ENCODE peak calls at places on chromosomes 4 and X, in nine cellular contexts. V, E, O, D, H, K, L, W and S are unnamed samples.
A peak's percentile ranks its signal among the peaks of the same experiment; 100 is the strongest.

GRCh38 chrX:119190251-119190651 is 45.8 kb upstream of the PGRMC1 start:
- DNase-seq in V (peak; percentile 40), E (no peak), O (no peak), D (no peak), H (no peak), K (peak; percentile 18), L (no peak), W (no peak), S (no peak)

GRCh38 chr4:56148428-56148827 is 199.7 kb downstream of the CEP135 start:
- DNase-seq in V (peak; percentile 10), E (no peak), O (no peak), D (no peak), H (no peak), K (no peak), L (no peak), W (no peak), S (no peak)

GRCh38 chr4:1940566-1940965 is 68.2 kb downstream of the NELFA start:
- DNase-seq in V (no peak), E (no peak), O (no peak), D (no peak), H (no peak), K (no peak), L (no peak), W (no peak), S (no peak)

GRCh38 chrX:72081605-72082320 is 50.0 kb downstream of the RTL5 start:
- DNase-seq in V (no peak), E (no peak), O (no peak), D (no peak), H (no peak), K (no peak), L (no peak), W (no peak), S (no peak)

GRCh38 chrX:71919436-71919835 is 8.8 kb downstream of the NHSL2 start:
- DNase-seq in V (no peak), E (no peak), O (peak; percentile 19), D (no peak), H (no peak), K (no peak), L (no peak), W (no peak), S (no peak)

GRCh38 chr4:93416337-93417102 is 412.0 kb upstream of the ATOH1 start:
- DNase-seq in V (no peak), E (no peak), O (peak; percentile 11), D (no peak), H (peak; percentile 23), K (no peak), L (no peak), W (peak; percentile 17), S (no peak)

GRCh38 chr4:173146456-173146855 is 22.2 kb upstream of the GALNT7 start:
- DNase-seq in V (peak; percentile 28), E (no peak), O (no peak), D (no peak), H (no peak), K (no peak), L (no peak), W (no peak), S (no peak)

GRCh38 chr4:14977836-14978235 is 24.4 kb upstream of the CPEB2 start:
- DNase-seq in V (no peak), E (no peak), O (no peak), D (no peak), H (peak; percentile 4), K (no peak), L (no peak), W (no peak), S (no peak)

GRCh38 chr4:165994706-165995105 is 121.7 kb downstream of the TLL1 start:
- DNase-seq in V (no peak), E (no peak), O (peak; percentile 12), D (no peak), H (peak; percentile 22), K (no peak), L (no peak), W (no peak), S (peak; percentile 73)

GRCh38 chr4:171644430-171645057 is 168.7 kb upstream of the GALNTL6 start:
- DNase-seq in V (no peak), E (no peak), O (no peak), D (no peak), H (no peak), K (no peak), L (no peak), W (no peak), S (no peak)

GRCh38 chr4:152943673-152944072 is 7.5 kb downstream of the FHDC1 start:
- DNase-seq in V (peak; percentile 78), E (no peak), O (peak; percentile 41), D (no peak), H (peak; percentile 48), K (no peak), L (no peak), W (no peak), S (peak; percentile 78)

GRCh38 chr4:3472411-3473141 is 9.5 kb downstream of the DOK7 start:
- DNase-seq in V (no peak), E (no peak), O (no peak), D (no peak), H (no peak), K (no peak), L (no peak), W (no peak), S (no peak)

GRCh38 chr4:125838924-125839323 is 524.2 kb downstream of the FAT4 start:
- DNase-seq in V (no peak), E (no peak), O (peak; percentile 5), D (no peak), H (no peak), K (no peak), L (no peak), W (no peak), S (no peak)

GRCh38 chr4:181656748-181657147 is 586.5 kb upstream of the TENM3 start:
- DNase-seq in V (no peak), E (no peak), O (no peak), D (no peak), H (no peak), K (no peak), L (no peak), W (no peak), S (no peak)

GRCh38 chrX:9324676-9325075 is 140.2 kb upstream of the TBL1X start:
- DNase-seq in V (no peak), E (no peak), O (no peak), D (no peak), H (no peak), K (no peak), L (no peak), W (no peak), S (no peak)

DNA sequence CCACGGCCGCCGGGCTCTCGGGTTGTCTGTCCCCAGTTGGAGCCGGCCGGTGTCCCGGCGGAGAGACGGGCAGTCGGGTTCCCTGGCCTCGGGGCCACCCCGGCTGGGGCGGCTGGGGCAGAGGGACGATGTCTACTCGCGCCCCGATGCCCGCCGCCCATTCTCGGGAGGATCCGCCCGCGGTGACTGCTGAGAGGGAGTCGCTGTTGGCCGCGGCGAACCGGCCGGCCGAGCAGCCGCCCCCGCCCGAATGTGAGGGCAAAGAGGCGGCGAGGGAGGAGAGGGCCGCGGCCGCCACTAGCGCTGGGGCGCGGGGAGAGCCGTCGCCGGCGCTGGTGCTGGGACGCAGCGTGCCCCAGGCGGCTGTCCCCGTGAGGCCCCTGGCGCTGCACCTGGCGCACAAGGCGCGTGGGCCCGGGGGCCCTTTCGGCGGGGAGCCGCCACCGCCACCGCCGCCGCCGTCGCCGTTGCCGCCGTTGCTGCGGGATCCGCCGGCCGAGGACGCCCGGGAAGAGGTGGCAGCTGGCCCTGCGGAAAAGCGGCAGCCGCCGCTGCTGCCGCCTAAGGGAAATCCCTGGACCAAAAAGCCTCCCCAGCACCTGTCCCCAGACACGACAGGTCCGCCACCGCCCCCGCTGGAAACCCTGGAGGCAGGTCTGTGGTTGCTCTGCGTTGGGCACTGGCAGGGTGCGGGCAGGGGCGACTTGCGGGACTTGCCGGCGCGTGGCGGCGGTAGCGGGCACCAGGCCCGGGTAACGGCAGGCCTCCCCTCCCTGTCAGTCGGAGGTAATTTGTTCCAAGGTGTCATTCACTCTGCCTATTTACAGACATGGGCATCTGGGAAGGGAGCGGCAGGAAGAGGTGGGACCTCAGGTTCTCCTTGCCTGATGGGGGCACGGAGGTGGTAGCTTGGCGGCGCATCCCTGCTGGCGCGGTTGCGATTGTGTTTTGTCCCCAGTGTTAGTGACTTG is 739 bp downstream of the LARP1B start:
- DNase-seq in V (peak; percentile 20), E (peak; percentile 62), O (peak; percentile 36), D (peak; percentile 59), H (peak; percentile 25), K (peak; percentile 53), L (peak; percentile 67), W (peak; percentile 42), S (peak; percentile 18)
- TF ChIP-seq CTCF in V (no peak), E (no peak), O (no peak), D (no peak), H (no peak), K (no peak), L (no peak), W (peak; percentile 15), S (peak; percentile 22)

GRCh38 chr4:135319685-135320084 is 1118.1 kb upstream of the PABPC4L start:
- DNase-seq in V (no peak), E (no peak), O (peak; percentile 27), D (no peak), H (no peak), K (no peak), L (no peak), W (no peak), S (no peak)
- TF ChIP-seq CTCF in V (no peak), E (no peak), O (peak; percentile 29), D (no peak), H (no peak), K (no peak), L (no peak), W (no peak), S (no peak)

GRCh38 chr4:40843696-40844095 is 93.9 kb downstream of the NSUN7 start:
- DNase-seq in V (no peak), E (no peak), O (no peak), D (no peak), H (no peak), K (no peak), L (no peak), W (no peak), S (no peak)
- TF ChIP-seq CTCF in V (peak; percentile 2), E (no peak), O (peak; percentile 29), D (no peak), H (no peak), K (peak; percentile 47), L (no peak), W (peak; percentile 10), S (peak; percentile 30)

GRCh38 chr4:158051401-158052235 is 121.2 kb downstream of the GASK1B start:
- DNase-seq in V (peak; percentile 97), E (no peak), O (peak; percentile 96), D (no peak), H (peak; percentile 97), K (peak; percentile 23), L (no peak), W (peak; percentile 90), S (peak; percentile 88)

GRCh38 chr4:158053801-158054200 is 119.0 kb downstream of the GASK1B start:
- DNase-seq in V (no peak), E (no peak), O (no peak), D (no peak), H (no peak), K (no peak), L (no peak), W (no peak), S (no peak)

GRCh38 chr4:158056689-158057245 is 116.1 kb downstream of the GASK1B start:
- DNase-seq in V (no peak), E (no peak), O (no peak), D (no peak), H (no peak), K (no peak), L (no peak), W (no peak), S (no peak)

GRCh38 chr4:158053086-158053485 is 119.7 kb downstream of the GASK1B start:
- DNase-seq in V (no peak), E (no peak), O (no peak), D (no peak), H (peak; percentile 65), K (no peak), L (no peak), W (no peak), S (no peak)

GRCh38 chr4:158055668-158056067 is 117.2 kb downstream of the GASK1B start:
- DNase-seq in V (peak; percentile 27), E (no peak), O (peak; percentile 29), D (no peak), H (no peak), K (no peak), L (no peak), W (no peak), S (no peak)
- TF ChIP-seq CTCF in V (no peak), E (no peak), O (no peak), D (no peak), H (no peak), K (no peak), L (no peak), W (no peak), S (no peak)